ENCODE peak calls at places on chromosomes 4 and X, in four cellular contexts. T is activated CD8-positive, alpha-beta memory T cell treated with anti-CD3 and anti-CD28 coated beads for 1 hour; A is K562; M is activated CD8-positive, alpha-beta T cell treated with anti-CD3 and anti-CD28 coated beads, Interleukin-2, amount 10 ng/mL, durations not matched to agents 7 days and 5 days. Y is an unnamed sample.

GRCh38 chr4:8278421-8279287 is 9.1 kb downstream of the HTRA3 start:
- DNase-seq in T (no peak), A (no peak), M (no peak), Y (peak; percentile 77)

GRCh38 chr4:145533011-145533410 is 51.4 kb downstream of the SMAD1 start:
- DNase-seq in T (no peak), A (no peak), M (no peak), Y (no peak)

GRCh38 chrX:123846598-123847038 is 13.2 kb upstream of the XIAP start:
- DNase-seq in T (no peak), A (no peak), M (no peak), Y (no peak)

GRCh38 chr4:138488527-138488926 is 246.4 kb upstream of the SLC7A11 start:
- DNase-seq in T (no peak), A (no peak), M (no peak), Y (no peak)

GRCh38 chr4:128831526-128832252 is 22.2 kb downstream of the JADE1 start:
- DNase-seq in T (no peak), A (no peak), M (no peak), Y (no peak)

GRCh38 chr4:8648816-8649630 is 56.5 kb downstream of the CPZ start:
- DNase-seq in T (no peak), A (no peak), M (no peak), Y (no peak)

GRCh38 chrX:118717703-118718391 is 9.6 kb upstream of the IL13RA1 start:
- DNase-seq in T (no peak), A (no peak), M (no peak), Y (no peak)

GRCh38 chrX:153689654-153690465 is 2.1 kb downstream of the SLC6A8 start:
- DNase-seq in T (no peak), A (peak; percentile 60), M (no peak), Y (no peak)

GRCh38 chr4:5082381-5082780 is 31.1 kb downstream of the STK32B start:
- DNase-seq in T (no peak), A (no peak), M (no peak), Y (no peak)